ENCODE peak calls at places on chromosomes 16 and 17, in ten cellular contexts. M is Caco-2, X is NCI-H460, S is MG63, J is nephron progenitor cell, K is mammary epithelial cell, E is HCEC 1CT, N is sciatic nerve, O is testis, D is aorta. B is an unnamed sample.

GRCh38 chr16:3143598-3144330 is 8.9 kb downstream of the ZNF213 start:
- DNase-seq in O (no peak), K (no peak), D (peak), X (no peak), M (peak), S (no peak), J (no peak), E (no peak), N (no peak), B (no peak)

GRCh38 chr16:85582177-85582888 is 30.8 kb upstream of the GSE1 start:
- DNase-seq in E (no peak), K (no peak), O (no peak), J (peak), N (no peak), S (no peak), X (no peak), M (no peak), D (no peak), B (no peak)

GRCh38 chr17:41680426-41681040 is 8.2 kb upstream of the EIF1 start:
- DNase-seq in M (no peak), J (no peak), O (no peak), D (no peak), N (no peak), K (no peak), S (no peak), E (no peak), X (no peak), B (no peak)

GRCh38 chr16:2497641-2498040 is 16.1 kb upstream of the ATP6V0C start:
- DNase-seq in O (no peak), N (no peak), D (no peak), M (no peak), K (no peak), J (no peak), X (no peak), S (no peak), E (no peak), B (no peak)

GRCh38 chr17:40935624-40936023 is 1.8 kb downstream of the KRT23 start:
- DNase-seq in O (no peak), D (no peak), M (no peak), N (no peak), S (no peak), E (no peak), K (no peak), X (no peak), J (no peak), B (no peak)

GRCh38 chr17:75250009-75250471 is 11.4 kb downstream of the GGA3 start:
- DNase-seq in O (no peak), K (no peak), X (no peak), E (no peak), D (no peak), M (no peak), N (no peak), J (no peak), S (no peak), B (no peak)

GRCh38 chr17:68248199-68248825 is 469 bp downstream of the AMZ2 start:
- DNase-seq in M (no peak), N (no peak), S (peak), K (peak), X (peak), O (peak), E (peak), D (peak), J (no peak), B (no peak)

GRCh38 chr17:36616391-36617029 is 15.1 kb downstream of the MRM1 start:
- DNase-seq in M (no peak), S (no peak), O (no peak), D (no peak), E (no peak), K (no peak), X (no peak), J (no peak), N (no peak), B (no peak)

GRCh38 chr16:27495191-27495590 is 54.5 kb downstream of the GTF3C1 start:
- DNase-seq in J (no peak), D (peak), X (no peak), K (no peak), M (no peak), S (peak), O (peak), N (peak), E (no peak), B (no peak)

GRCh38 chr17:48477235-48477634 is 47.2 kb upstream of the SKAP1 start:
- DNase-seq in E (no peak), O (no peak), D (no peak), X (no peak), N (no peak), K (no peak), J (peak), M (no peak), S (no peak), B (no peak)

GRCh38 chr16:11361043-11361442 is 15.8 kb downstream of the RMI2 start:
- DNase-seq in N (no peak), K (no peak), S (no peak), M (no peak), X (no peak), O (no peak), E (no peak), J (no peak), D (no peak), B (no peak)

GRCh38 chr17:27649929-27650328 is 18.9 kb downstream of the LGALS9 start:
- DNase-seq in E (no peak), K (no peak), O (peak), M (no peak), J (no peak), S (no peak), X (no peak), D (peak), N (peak), B (no peak)

GRCh38 chr16:3469736-3470135 is 25.6 kb downstream of the C16orf90 start:
- DNase-seq in E (no peak), S (no peak), X (no peak), J (no peak), M (no peak), K (no peak), D (no peak), N (no peak), O (no peak), B (peak)

GRCh38 chr17:9801505-9801904 is 10.1 kb upstream of the DHRS7C start:
- DNase-seq in D (no peak), X (no peak), N (no peak), J (no peak), O (no peak), K (no peak), M (no peak), S (no peak), E (no peak), B (no peak)

GRCh38 chr17:34259151-34259550 is 4.1 kb downstream of the CCL2 start:
- DNase-seq in S (peak), J (no peak), M (no peak), D (no peak), N (no peak), X (no peak), K (no peak), O (no peak), E (peak), B (no peak)

GRCh38 chr17:78128616-78129384 is at the start of gene TMC6:
- DNase-seq in K (peak), O (no peak), D (peak), X (peak), N (peak), E (no peak), J (peak), M (peak), S (no peak), B (peak)

GRCh38 chr17:4482338-4483011 is 16.2 kb upstream of the SPNS2 start:
- DNase-seq in J (no peak), X (no peak), S (no peak), N (no peak), K (no peak), D (no peak), M (no peak), O (no peak), E (no peak), B (no peak)

GRCh38 chr17:58358408-58359172 is 6.6 kb upstream of the SUPT4H1 start:
- DNase-seq in K (no peak), J (no peak), S (no peak), X (no peak), M (no peak), D (no peak), O (no peak), N (no peak), E (no peak), B (no peak)

GRCh38 chr16:874366-875181 is 74.0 kb upstream of the GNG13 start:
- DNase-seq in E (no peak), M (no peak), K (no peak), N (no peak), O (peak), J (no peak), S (no peak), X (no peak), D (peak), B (no peak)

GRCh38 chr16:69132424-69133252 is at the start of the genes CHTF8 and UTP4:
- DNase-seq in J (peak), K (peak), O (peak), S (peak), E (peak), N (peak), D (peak), M (peak), X (peak), B (peak)

GRCh38 chr17:68634345-68634876 is 33.2 kb upstream of the FAM20A start:
- DNase-seq in X (no peak), O (no peak), S (no peak), D (no peak), M (no peak), J (no peak), N (no peak), K (no peak), E (no peak), B (no peak)

GRCh38 chr17:5264930-5265329 is 17.2 kb upstream of the RABEP1 start:
- DNase-seq in D (no peak), J (no peak), O (no peak), M (no peak), N (peak), S (no peak), K (no peak), E (no peak), X (no peak), B (no peak)

GRCh38 chr17:61302911-61303310 is 96.7 kb upstream of the TBX2 start:
- DNase-seq in K (no peak), D (no peak), J (no peak), N (no peak), M (no peak), E (no peak), X (no peak), O (no peak), S (no peak), B (no peak)